ENCODE peak calls at places on chromosome 17, in nine cellular contexts. W is neural progenitor cell, D is NCI-H1436, P is stomach, Z is H9, R is NCI-H748 treated with DMSO at 0.1 percent for 48 hours, K is iPS-NIHi11, Q is HTR-8/SVneo, U is T-helper 1 cell. E is an unnamed sample.

GRCh38 chr17:2101448-2102257 is 46.8 kb downstream of the HIC1 start:
- DNase-seq in Q (no peak), P (peak), K (no peak), R (no peak), W (no peak), U (peak), D (no peak), Z (no peak), E (no peak)

GRCh38 chr17:37847811-37848331 is 76.3 kb upstream of the TBC1D3K start:
- DNase-seq in U (no peak), W (no peak), D (no peak), K (no peak), P (no peak), Q (no peak), Z (no peak), R (no peak), E (no peak)

GRCh38 chr17:61757168-61757567 is 106.2 kb downstream of the BRIP1 start:
- DNase-seq in K (no peak), Q (no peak), P (no peak), R (no peak), Z (no peak), D (no peak), W (no peak), U (no peak), E (no peak)

GRCh38 chr17:68498479-68499326 is 13.5 kb upstream of the PRKAR1A start:
- DNase-seq in P (peak), U (no peak), Q (no peak), Z (no peak), R (no peak), W (no peak), D (no peak), K (no peak), E (no peak)

GRCh38 chr17:41315814-41316430 is 412 bp upstream of the KRTAP17-1 start:
- DNase-seq in U (no peak), Q (no peak), D (no peak), W (no peak), P (no peak), R (no peak), K (no peak), Z (no peak), E (no peak)

GRCh38 chr17:29346462-29346861 is 43.7 kb upstream of the TAOK1 start:
- DNase-seq in P (no peak), W (no peak), Q (no peak), Z (no peak), K (no peak), R (no peak), U (no peak), D (no peak), E (no peak)

GRCh38 chr17:65134035-65134434 is 3.1 kb upstream of the RGS9 start:
- DNase-seq in U (no peak), R (no peak), Z (no peak), Q (no peak), D (no peak), P (no peak), K (no peak), W (no peak), E (no peak)

GRCh38 chr17:77827461-77827968 is 131.0 kb upstream of the TNRC6C start:
- DNase-seq in Z (no peak), Q (no peak), K (no peak), R (no peak), W (no peak), D (no peak), U (no peak), P (no peak), E (no peak)

GRCh38 chr17:12463102-12463501 is 202.6 kb upstream of the MYOCD start:
- DNase-seq in K (no peak), D (no peak), Q (no peak), W (no peak), P (no peak), Z (no peak), R (no peak), U (no peak), E (no peak)

GRCh38 chr17:14942511-14943185 is 322.5 kb downstream of the PMP22 start:
- DNase-seq in W (no peak), Q (peak), Z (no peak), U (no peak), R (no peak), K (no peak), P (no peak), D (no peak), E (no peak)

GRCh38 chr17:78144146-78144719 is 2.0 kb upstream of the C17orf99 start:
- DNase-seq in K (no peak), W (no peak), Q (peak), R (no peak), U (no peak), D (no peak), Z (no peak), P (peak), E (no peak)

GRCh38 chr17:77516902-77517301 is 376.1 kb downstream of the SEC14L1 start:
- DNase-seq in K (no peak), Z (peak), Q (no peak), P (peak), W (no peak), U (no peak), R (no peak), D (no peak), E (no peak)

GRCh38 chr17:14451729-14452191 is 150.9 kb downstream of the HS3ST3B1 start:
- DNase-seq in P (no peak), D (no peak), W (no peak), Q (no peak), K (no peak), Z (no peak), R (no peak), U (no peak), E (no peak)

GRCh38 chr17:77742579-77742978 is 215.9 kb upstream of the TNRC6C start:
- DNase-seq in P (no peak), D (no peak), K (peak), W (peak), Q (no peak), U (no peak), R (no peak), Z (no peak), E (no peak)

GRCh38 chr17:29291163-29291752 is 2.7 kb downstream of the NUFIP2 start:
- DNase-seq in P (no peak), D (peak), Z (no peak), K (peak), W (peak), U (no peak), R (peak), Q (peak), E (peak)

GRCh38 chr17:3754458-3755334 is 31.0 kb downstream of the HASPIN start:
- DNase-seq in Z (peak), P (peak), D (peak), U (peak), R (peak), K (peak), Q (no peak), W (peak), E (peak)

GRCh38 chr17:56739376-56739775 is 94.3 kb downstream of the C17orf67 start:
- DNase-seq in Q (no peak), D (no peak), R (no peak), Z (no peak), P (no peak), W (no peak), K (no peak), U (no peak), E (no peak)

GRCh38 chr17:41625602-41626001 is 1.2 kb upstream of the KRT17 start:
- DNase-seq in Q (no peak), W (no peak), P (no peak), U (no peak), D (no peak), Z (no peak), K (no peak), R (no peak), E (no peak)